ENCODE peak calls at places on chromosomes 5 and 9, in ten cellular contexts. One of them, this sample, is unnamed.

GRCh38 chr5:124718376-124718775 is 28.1 kb downstream of the ZNF608 start:
- DNase-seq in A549: no peak
- DNase-seq in IMR-90: no peak
- DNase-seq in breast epithelium: no peak
- DNase-seq in heart right ventricle: no peak
- DNase-seq in OCI-LY7: no peak
- DNase-seq in upper lobe of right lung: no peak
- DNase-seq in WERI-Rb-1: no peak
- DNase-seq in psoas muscle: no peak
- DNase-seq in cardiac muscle cell: no peak
- DNase-seq in this sample: no peak

GRCh38 chr5:132883261-132883834 is 9.9 kb downstream of the LEAP2 start:
- DNase-seq in OCI-LY7: peak; percentile 60
- DNase-seq in heart right ventricle: no peak
- DNase-seq in upper lobe of right lung: no peak
- DNase-seq in WERI-Rb-1: peak; percentile 47
- DNase-seq in breast epithelium: no peak
- DNase-seq in psoas muscle: no peak
- DNase-seq in IMR-90: peak; percentile 74
- DNase-seq in cardiac muscle cell: peak; percentile 78
- DNase-seq in A549: peak; percentile 60
- DNase-seq in this sample: peak; percentile 50

GRCh38 chr9:72333758-72334157 is 31.2 kb downstream of the ZFAND5 start:
- DNase-seq in breast epithelium: no peak
- DNase-seq in OCI-LY7: peak; percentile 7
- DNase-seq in heart right ventricle: no peak
- DNase-seq in IMR-90: no peak
- DNase-seq in cardiac muscle cell: no peak
- DNase-seq in WERI-Rb-1: peak; percentile 69
- DNase-seq in upper lobe of right lung: no peak
- DNase-seq in A549: no peak
- DNase-seq in psoas muscle: no peak
- DNase-seq in this sample: no peak

GRCh38 chr5:103867857-103868598 is 305.4 kb upstream of the NUDT12 start:
- DNase-seq in WERI-Rb-1: no peak
- DNase-seq in IMR-90: no peak
- DNase-seq in breast epithelium: no peak
- DNase-seq in cardiac muscle cell: no peak
- DNase-seq in OCI-LY7: no peak
- DNase-seq in A549: no peak
- DNase-seq in psoas muscle: no peak
- DNase-seq in heart right ventricle: no peak
- DNase-seq in upper lobe of right lung: no peak
- DNase-seq in this sample: no peak

GRCh38 chr5:92801921-92802320 is 779.1 kb downstream of the NR2F1-AS1 start:
- DNase-seq in psoas muscle: no peak
- DNase-seq in heart right ventricle: no peak
- DNase-seq in WERI-Rb-1: no peak
- DNase-seq in IMR-90: no peak
- DNase-seq in OCI-LY7: no peak
- DNase-seq in breast epithelium: no peak
- DNase-seq in upper lobe of right lung: no peak
- DNase-seq in A549: no peak
- DNase-seq in cardiac muscle cell: peak; percentile 49
- DNase-seq in this sample: no peak

GRCh38 chr5:59164041-59164830 is 581.4 kb downstream of the RAB3C start:
- DNase-seq in heart right ventricle: no peak
- DNase-seq in A549: no peak
- DNase-seq in IMR-90: peak; percentile 86
- DNase-seq in psoas muscle: no peak
- DNase-seq in upper lobe of right lung: no peak
- DNase-seq in cardiac muscle cell: no peak
- DNase-seq in breast epithelium: no peak
- DNase-seq in OCI-LY7: no peak
- DNase-seq in WERI-Rb-1: no peak
- DNase-seq in this sample: no peak

GRCh38 chr9:90394866-90395265 is 247.8 kb downstream of the DIRAS2 start:
- DNase-seq in cardiac muscle cell: no peak
- DNase-seq in breast epithelium: no peak
- DNase-seq in psoas muscle: no peak
- DNase-seq in heart right ventricle: no peak
- DNase-seq in A549: no peak
- DNase-seq in upper lobe of right lung: no peak
- DNase-seq in IMR-90: no peak
- DNase-seq in OCI-LY7: no peak
- DNase-seq in WERI-Rb-1: no peak
- DNase-seq in this sample: no peak

GRCh38 chr9:13049223-13049622 is 230.3 kb downstream of the MPDZ start:
- DNase-seq in heart right ventricle: no peak
- DNase-seq in IMR-90: no peak
- DNase-seq in breast epithelium: no peak
- DNase-seq in WERI-Rb-1: no peak
- DNase-seq in cardiac muscle cell: no peak
- DNase-seq in A549: no peak
- DNase-seq in psoas muscle: no peak
- DNase-seq in OCI-LY7: no peak
- DNase-seq in upper lobe of right lung: no peak
- DNase-seq in this sample: no peak

GRCh38 chr9:68905129-68905528 is 108.8 kb downstream of the PRKACG start:
- DNase-seq in WERI-Rb-1: no peak
- DNase-seq in IMR-90: no peak
- DNase-seq in cardiac muscle cell: no peak
- DNase-seq in breast epithelium: no peak
- DNase-seq in psoas muscle: no peak
- DNase-seq in A549: no peak
- DNase-seq in OCI-LY7: no peak
- DNase-seq in upper lobe of right lung: no peak
- DNase-seq in heart right ventricle: no peak
- DNase-seq in this sample: no peak

GRCh38 chr9:10562581-10563343 is 50.0 kb downstream of the PTPRD start:
- DNase-seq in psoas muscle: no peak
- DNase-seq in A549: no peak
- DNase-seq in breast epithelium: no peak
- DNase-seq in OCI-LY7: no peak
- DNase-seq in upper lobe of right lung: no peak
- DNase-seq in heart right ventricle: no peak
- DNase-seq in cardiac muscle cell: no peak
- DNase-seq in IMR-90: no peak
- DNase-seq in WERI-Rb-1: no peak
- DNase-seq in this sample: no peak

DNA sequence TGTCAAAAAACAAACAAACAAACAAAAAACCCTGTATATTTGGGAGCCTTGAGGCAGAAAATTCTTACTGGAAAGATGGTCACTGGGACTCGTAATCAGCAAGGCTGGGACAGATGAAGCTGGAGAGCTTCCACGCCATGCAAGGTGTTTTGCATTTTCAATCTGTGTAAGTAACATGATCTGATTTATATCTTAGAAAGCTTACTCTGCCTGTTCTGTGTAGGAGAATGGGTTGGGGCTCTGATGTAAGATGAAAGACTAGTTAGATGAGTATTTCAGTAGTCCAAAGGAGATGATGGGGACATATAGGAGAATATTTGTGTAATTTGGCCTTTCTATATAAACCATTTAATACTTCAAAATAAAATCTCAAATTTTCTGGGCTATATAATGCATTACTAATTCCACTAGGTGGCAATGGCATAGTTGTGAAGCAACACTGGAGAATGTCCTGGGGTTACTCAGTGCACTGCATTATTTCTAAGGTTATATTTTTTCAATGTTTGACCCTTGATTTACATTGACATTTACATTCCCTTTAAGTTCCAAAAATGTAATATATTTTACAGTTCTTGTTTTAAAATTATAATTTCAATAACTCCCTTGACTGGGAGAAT is 21.9 kb upstream of the FSD1L start:
- DNase-seq in heart right ventricle: no peak
- DNase-seq in OCI-LY7: peak; percentile 33
- DNase-seq in WERI-Rb-1: no peak
- DNase-seq in upper lobe of right lung: no peak
- DNase-seq in A549: peak; percentile 55
- DNase-seq in cardiac muscle cell: no peak
- DNase-seq in breast epithelium: no peak
- DNase-seq in IMR-90: peak; percentile 47
- DNase-seq in psoas muscle: no peak
- DNase-seq in this sample: no peak
- TF ChIP-seq CTCF in heart right ventricle: no peak
- TF ChIP-seq CTCF in OCI-LY7: peak; percentile 82
- TF ChIP-seq CTCF in WERI-Rb-1: peak; percentile 35
- TF ChIP-seq CTCF in upper lobe of right lung: peak; percentile 35
- TF ChIP-seq CTCF in A549: peak; percentile 66
- TF ChIP-seq CTCF in cardiac muscle cell: peak; percentile 59
- TF ChIP-seq CTCF in breast epithelium: no peak
- TF ChIP-seq CTCF in IMR-90: peak; percentile 71
- TF ChIP-seq CTCF in psoas muscle: peak; percentile 55
- TF ChIP-seq CTCF in this sample: peak; percentile 32

GRCh38 chr5:157387164-157387563 is 72.8 kb upstream of the NIPAL4 start:
- DNase-seq in A549: no peak
- DNase-seq in WERI-Rb-1: no peak
- DNase-seq in heart right ventricle: no peak
- DNase-seq in IMR-90: no peak
- DNase-seq in breast epithelium: no peak
- DNase-seq in psoas muscle: no peak
- DNase-seq in OCI-LY7: no peak
- DNase-seq in cardiac muscle cell: no peak
- DNase-seq in upper lobe of right lung: no peak
- DNase-seq in this sample: no peak
- H3K4me3 ChIP-seq in A549: no peak overlapping the region
- H3K4me3 ChIP-seq in WERI-Rb-1: no peak overlapping the region
- H3K4me3 ChIP-seq in heart right ventricle: no peak overlapping the region
- H3K4me3 ChIP-seq in IMR-90: no peak overlapping the region
- H3K4me3 ChIP-seq in breast epithelium: no peak overlapping the region
- H3K4me3 ChIP-seq in psoas muscle: no peak overlapping the region
- H3K4me3 ChIP-seq in OCI-LY7: no peak overlapping the region
- H3K4me3 ChIP-seq in cardiac muscle cell: no peak overlapping the region
- H3K4me3 ChIP-seq in upper lobe of right lung: no peak overlapping the region
- H3K4me3 ChIP-seq in this sample: no peak overlapping the region

DNA sequence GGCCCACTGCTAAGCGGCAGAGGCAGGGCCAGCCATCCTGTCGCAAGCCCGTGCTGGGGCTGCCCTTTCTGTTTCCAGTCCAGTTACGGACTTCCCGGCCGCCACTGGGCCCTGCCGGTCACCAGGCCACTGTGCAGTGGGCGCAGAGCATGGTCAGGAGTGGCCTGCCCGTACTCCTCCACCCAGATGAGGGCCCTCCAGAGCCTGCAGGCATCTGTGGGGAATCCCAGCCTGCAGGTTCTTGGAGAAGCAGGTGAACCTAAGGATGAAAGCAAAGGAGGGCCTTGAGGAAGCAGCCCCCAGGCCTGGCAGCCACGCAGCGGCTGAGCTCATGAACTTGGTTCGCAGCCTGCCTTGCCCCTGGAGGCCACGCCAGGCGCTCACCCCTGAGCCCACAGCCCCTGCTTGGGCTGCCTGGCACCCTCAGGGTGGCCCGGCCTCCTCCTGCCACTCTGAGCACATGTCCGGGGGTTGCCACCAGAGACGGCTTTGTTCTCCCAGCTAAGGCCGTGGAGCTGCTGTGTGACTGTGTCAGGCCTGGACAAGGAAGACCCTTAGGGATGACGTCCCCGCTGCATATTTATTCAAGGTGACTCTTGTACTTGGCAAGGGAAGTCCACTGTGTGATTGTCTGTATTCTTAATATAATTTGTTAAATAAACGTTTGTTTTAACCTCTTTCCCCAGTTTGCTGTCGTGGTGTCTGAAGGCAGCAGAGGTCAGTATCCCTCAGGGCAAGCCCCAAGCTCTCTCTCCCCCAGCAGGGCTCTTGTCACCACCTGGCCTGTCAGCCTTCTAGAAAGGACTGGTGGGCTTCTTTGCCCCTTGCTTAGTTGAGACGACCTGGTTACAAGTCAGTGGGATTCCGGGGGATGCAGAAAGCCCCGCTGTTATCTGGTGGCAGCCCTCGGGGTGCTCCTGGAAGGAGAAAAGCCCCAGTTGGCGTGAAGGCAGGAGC is 107.1 kb upstream of the LMX1B start:
- DNase-seq in upper lobe of right lung: peak; percentile 64
- DNase-seq in cardiac muscle cell: no peak
- DNase-seq in IMR-90: no peak
- DNase-seq in heart right ventricle: no peak
- DNase-seq in breast epithelium: no peak
- DNase-seq in OCI-LY7: no peak
- DNase-seq in WERI-Rb-1: no peak
- DNase-seq in A549: no peak
- DNase-seq in psoas muscle: no peak
- DNase-seq in this sample: no peak
- H3K27ac ChIP-seq in upper lobe of right lung: no peak overlapping the region
- H3K27ac ChIP-seq in cardiac muscle cell: no peak overlapping the region
- H3K27ac ChIP-seq in IMR-90: no peak overlapping the region
- H3K27ac ChIP-seq in heart right ventricle: no peak overlapping the region
- H3K27ac ChIP-seq in breast epithelium: no peak overlapping the region
- H3K27ac ChIP-seq in OCI-LY7: no peak overlapping the region
- H3K27ac ChIP-seq in WERI-Rb-1: no peak overlapping the region
- H3K27ac ChIP-seq in A549: no peak overlapping the region
- H3K27ac ChIP-seq in psoas muscle: no peak overlapping the region
- H3K27ac ChIP-seq in this sample: peak overlapping the region; percentile 67

GRCh38 chr5:172634106-172634899 is 6.8 kb upstream of the NEURL1B start:
- DNase-seq in IMR-90: no peak
- DNase-seq in upper lobe of right lung: no peak
- DNase-seq in heart right ventricle: no peak
- DNase-seq in cardiac muscle cell: no peak
- DNase-seq in OCI-LY7: no peak
- DNase-seq in breast epithelium: peak; percentile 20
- DNase-seq in A549: no peak
- DNase-seq in WERI-Rb-1: no peak
- DNase-seq in psoas muscle: no peak
- DNase-seq in this sample: no peak
- TF ChIP-seq CTCF in IMR-90: no peak
- TF ChIP-seq CTCF in upper lobe of right lung: no peak
- TF ChIP-seq CTCF in heart right ventricle: no peak
- TF ChIP-seq CTCF in cardiac muscle cell: no peak
- TF ChIP-seq CTCF in OCI-LY7: no peak
- TF ChIP-seq CTCF in breast epithelium: no peak
- TF ChIP-seq CTCF in A549: no peak
- TF ChIP-seq CTCF in WERI-Rb-1: no peak
- TF ChIP-seq CTCF in psoas muscle: no peak
- TF ChIP-seq CTCF in this sample: no peak

DNA sequence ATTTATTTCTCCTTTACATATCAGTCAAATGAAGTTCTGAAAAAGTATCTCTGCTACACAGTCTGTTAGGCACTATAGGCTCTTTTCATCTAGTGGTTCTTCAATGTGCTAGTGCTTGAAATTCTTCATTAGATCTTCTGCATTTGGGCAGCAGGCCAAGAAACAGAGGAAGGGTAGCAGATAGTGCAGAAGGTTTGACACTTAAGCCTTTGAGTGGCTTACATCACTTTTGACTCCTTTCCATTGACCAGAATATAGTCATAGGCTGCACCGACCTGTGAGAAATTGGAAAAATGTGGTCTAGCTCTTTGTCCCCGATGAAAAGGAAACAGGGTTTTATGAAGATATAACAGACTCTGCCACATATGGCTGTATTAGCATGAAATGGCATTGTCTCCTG is 459.5 kb upstream of the PTGER4 start:
- DNase-seq in OCI-LY7: no peak
- DNase-seq in upper lobe of right lung: no peak
- DNase-seq in IMR-90: no peak
- DNase-seq in breast epithelium: no peak
- DNase-seq in A549: no peak
- DNase-seq in heart right ventricle: no peak
- DNase-seq in psoas muscle: no peak
- DNase-seq in WERI-Rb-1: no peak
- DNase-seq in cardiac muscle cell: peak; percentile 51
- DNase-seq in this sample: no peak
- H3K4me3 ChIP-seq in OCI-LY7: no peak overlapping the region
- H3K4me3 ChIP-seq in upper lobe of right lung: no peak overlapping the region
- H3K4me3 ChIP-seq in IMR-90: no peak overlapping the region
- H3K4me3 ChIP-seq in breast epithelium: no peak overlapping the region
- H3K4me3 ChIP-seq in A549: no peak overlapping the region
- H3K4me3 ChIP-seq in heart right ventricle: no peak overlapping the region
- H3K4me3 ChIP-seq in psoas muscle: no peak overlapping the region
- H3K4me3 ChIP-seq in WERI-Rb-1: no peak overlapping the region
- H3K4me3 ChIP-seq in cardiac muscle cell: no peak overlapping the region
- H3K4me3 ChIP-seq in this sample: no peak overlapping the region

GRCh38 chr5:7851240-7851592 is 283 bp upstream of the CFAP90 start:
- DNase-seq in upper lobe of right lung: no peak
- DNase-seq in breast epithelium: no peak
- DNase-seq in heart right ventricle: no peak
- DNase-seq in psoas muscle: no peak
- DNase-seq in OCI-LY7: no peak
- DNase-seq in IMR-90: no peak
- DNase-seq in cardiac muscle cell: no peak
- DNase-seq in WERI-Rb-1: no peak
- DNase-seq in A549: no peak
- DNase-seq in this sample: no peak
- H3K27ac ChIP-seq in upper lobe of right lung: no peak overlapping the region
- H3K27ac ChIP-seq in breast epithelium: peak overlapping the region; percentile 64
- H3K27ac ChIP-seq in heart right ventricle: no peak overlapping the region
- H3K27ac ChIP-seq in psoas muscle: no peak overlapping the region
- H3K27ac ChIP-seq in OCI-LY7: no peak overlapping the region
- H3K27ac ChIP-seq in IMR-90: no peak overlapping the region
- H3K27ac ChIP-seq in cardiac muscle cell: no peak overlapping the region
- H3K27ac ChIP-seq in WERI-Rb-1: peak overlapping the region; percentile 80
- H3K27ac ChIP-seq in A549: peak overlapping the region; percentile 49
- H3K27ac ChIP-seq in this sample: no peak overlapping the region